ENCODE peak calls at places on chromosomes 2 and 18, in six cellular contexts. R, A, Y, G, I and T are unnamed samples. For H3K4me1, the result is how much of the 10 kb centered on the place peaks cover.

GRCh38 chr2:83565231-83566025 is 893.7 kb downstream of the SUCLG1 start:
- DNase-seq in Y (no peak), G (no peak), A (no peak), I (no peak), R (no peak), T (no peak)

GRCh38 chr18:32896781-32897547 is 124.1 kb upstream of the KLHL14 start:
- DNase-seq in G (no peak), I (no peak), A (no peak), Y (no peak), R (no peak), T (peak)

GRCh38 chr18:77648415-77648814 is 398.8 kb downstream of the GALR1 start:
- DNase-seq in R (no peak), I (no peak), Y (no peak), G (no peak), A (no peak), T (no peak)

GRCh38 chr2:10243926-10244270 is 58.8 kb upstream of the HPCAL1 start:
- DNase-seq in Y (no peak), I (no peak), R (no peak), G (no peak), A (no peak), T (no peak)

GRCh38 chr2:133788391-133788790 is 220.1 kb upstream of the NCKAP5 start:
- DNase-seq in R (no peak), G (no peak), A (no peak), Y (no peak), I (no peak), T (peak)

GRCh38 chr18:54109131-54109683 is 115.3 kb downstream of the MBD2 start:
- DNase-seq in A (no peak), I (no peak), G (no peak), Y (no peak), R (no peak), T (no peak)

GRCh38 chr2:232777278-232777677 is 913 bp upstream of the KCNJ13 start:
- DNase-seq in G (no peak), I (no peak), A (no peak), Y (no peak), R (no peak), T (no peak)

GRCh38 chr2:46859482-46859881 is 56.1 kb downstream of the MCFD2 start:
- DNase-seq in A (no peak), Y (no peak), I (no peak), R (no peak), G (no peak), T (no peak)

GRCh38 chr2:71048096-71048495 is 20.4 kb upstream of the NAGK start:
- DNase-seq in R (no peak), G (no peak), I (no peak), Y (no peak), A (no peak), T (no peak)

GRCh38 chr2:44939074-44940052 is 2.1 kb upstream of the SIX3 start:
- DNase-seq in A (no peak), G (no peak), Y (no peak), R (no peak), I (no peak), T (no peak)

GRCh38 chr2:203498161-203498560 is 36.9 kb downstream of the RAPH1 start:
- DNase-seq in Y (no peak), A (peak), I (no peak), R (peak), G (no peak), T (peak)

GRCh38 chr2:101119431-101119830 is 31.8 kb downstream of the TBC1D8 start:
- DNase-seq in Y (no peak), G (no peak), I (peak), R (no peak), A (no peak), T (no peak)

DNA sequence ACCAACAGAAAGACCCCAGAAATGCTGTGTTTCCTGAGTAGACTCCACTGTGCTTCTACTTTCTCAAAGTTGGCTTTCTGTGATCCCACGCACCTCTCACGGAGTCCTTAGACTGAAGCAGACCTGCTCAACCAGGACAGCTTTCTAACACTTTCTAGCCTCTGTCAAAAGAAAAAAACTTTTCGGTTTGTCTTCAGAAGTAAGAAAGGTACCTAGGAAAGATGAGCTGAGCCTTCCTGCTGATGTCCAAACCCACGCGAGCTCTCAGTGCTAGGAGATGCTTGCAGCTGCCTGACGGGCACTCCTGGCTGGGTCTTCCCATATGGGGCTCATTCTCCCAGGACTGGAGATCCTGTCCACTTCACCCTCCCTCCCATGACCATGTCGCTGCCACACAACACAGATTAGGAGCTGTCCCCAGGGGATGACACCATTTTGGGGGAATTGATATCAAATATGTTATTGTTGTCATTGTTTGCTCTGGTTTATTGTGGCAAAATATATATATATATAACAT is 49.2 kb upstream of the DAPL1 start:
- DNase-seq in G (no peak), A (no peak), R (no peak), I (no peak), Y (no peak), T (no peak)
- H3K4me1 ChIP-seq in G (under half), A (under half), R (under half), I (under half), Y (under half), T (under half)

GRCh38 chr2:172285010-172285621 is 142.3 kb upstream of the ITGA6 start:
- DNase-seq in R (no peak), G (no peak), Y (no peak), A (peak), I (no peak), T (peak)
- H3K4me1 ChIP-seq in R (under half), G (under half), Y (under half), A (under half), I (under half), T (under half)

DNA sequence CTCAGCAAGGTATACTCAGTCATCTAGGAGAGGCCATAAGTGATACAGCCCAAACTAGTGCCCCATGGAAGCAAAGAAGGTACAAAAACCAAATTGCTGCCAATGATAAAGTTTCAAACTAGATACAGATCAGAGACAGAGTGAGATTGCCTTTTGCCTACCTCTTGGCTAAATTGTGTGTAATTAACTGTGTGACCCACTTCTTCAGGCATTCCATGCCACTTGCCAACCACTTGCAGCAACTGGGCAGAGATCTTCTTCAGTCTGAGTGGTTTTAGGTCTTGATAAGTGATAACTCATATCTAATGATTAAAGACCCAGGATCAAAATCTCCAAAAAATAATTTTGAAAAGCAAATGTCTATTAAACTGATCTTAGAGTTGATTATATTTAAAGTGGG is 21.1 kb upstream of the NABP1 start:
- DNase-seq in I (no peak), Y (no peak), A (no peak), G (no peak), R (no peak), T (no peak)
- H3K4me1 ChIP-seq in I (under half), Y (under half), A (under half), G (under half), R (under half), T (under half)

DNA sequence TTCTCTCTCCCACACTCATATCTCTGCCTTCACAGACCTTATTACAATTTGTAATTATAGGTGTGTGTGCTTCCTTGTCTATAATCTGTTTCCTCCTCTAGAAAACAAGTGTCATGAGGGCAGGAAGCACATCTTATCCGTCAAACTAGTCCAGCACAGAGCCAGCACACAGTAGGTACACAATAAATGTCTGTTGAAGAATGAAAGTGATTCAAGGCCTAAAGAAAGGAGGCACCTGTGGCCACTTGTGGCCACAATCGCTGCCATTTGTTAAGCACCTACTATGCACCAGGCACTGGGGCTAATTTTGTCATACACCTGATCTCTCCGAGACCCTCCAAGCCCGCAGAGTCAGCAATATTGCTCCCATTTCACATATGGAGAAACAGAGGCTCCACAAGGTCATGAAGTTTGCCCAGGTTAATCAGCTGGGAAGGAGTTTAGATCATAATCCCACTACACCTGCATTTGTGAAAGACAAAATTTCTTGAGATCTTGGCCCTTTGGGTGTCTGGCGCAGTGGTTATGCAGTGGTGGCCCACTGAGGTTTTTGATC is 78.4 kb downstream of the TNS1 start:
- DNase-seq in I (no peak), G (no peak), A (no peak), Y (no peak), R (no peak), T (no peak)
- H3K4me1 ChIP-seq in I (half or more), G (under half), A (half or more), Y (under half), R (under half), T (half or more)

GRCh38 chr2:17388790-17389189 is 129.4 kb downstream of the RAD51AP2 start:
- DNase-seq in R (no peak), A (no peak), I (no peak), G (no peak), Y (no peak), T (peak)
- H3K4me1 ChIP-seq in R (under half), A (under half), I (under half), G (under half), Y (under half), T (under half)

GRCh38 chr2:173941567-173941966 is 23.6 kb downstream of the SP3 start:
- DNase-seq in G (no peak), I (no peak), A (no peak), R (no peak), Y (no peak), T (no peak)
- H3K4me1 ChIP-seq in G (half or more), I (under half), A (under half), R (half or more), Y (under half), T (under half)

GRCh38 chr2:12738112-12738485 is 21.4 kb downstream of the TRIB2 start:
- DNase-seq in R (no peak), Y (no peak), G (no peak), I (no peak), A (no peak), T (peak)

GRCh38 chr2:12739721-12740254 is 23.1 kb downstream of the TRIB2 start:
- DNase-seq in I (no peak), R (no peak), G (no peak), Y (no peak), A (no peak), T (no peak)

GRCh38 chr2:12733846-12734245 is 17.1 kb downstream of the TRIB2 start:
- DNase-seq in G (no peak), Y (no peak), I (no peak), R (no peak), A (no peak), T (no peak)

GRCh38 chr2:12734914-12735654 is 18.3 kb downstream of the TRIB2 start:
- DNase-seq in G (no peak), Y (no peak), R (no peak), A (no peak), I (peak), T (no peak)

DNA sequence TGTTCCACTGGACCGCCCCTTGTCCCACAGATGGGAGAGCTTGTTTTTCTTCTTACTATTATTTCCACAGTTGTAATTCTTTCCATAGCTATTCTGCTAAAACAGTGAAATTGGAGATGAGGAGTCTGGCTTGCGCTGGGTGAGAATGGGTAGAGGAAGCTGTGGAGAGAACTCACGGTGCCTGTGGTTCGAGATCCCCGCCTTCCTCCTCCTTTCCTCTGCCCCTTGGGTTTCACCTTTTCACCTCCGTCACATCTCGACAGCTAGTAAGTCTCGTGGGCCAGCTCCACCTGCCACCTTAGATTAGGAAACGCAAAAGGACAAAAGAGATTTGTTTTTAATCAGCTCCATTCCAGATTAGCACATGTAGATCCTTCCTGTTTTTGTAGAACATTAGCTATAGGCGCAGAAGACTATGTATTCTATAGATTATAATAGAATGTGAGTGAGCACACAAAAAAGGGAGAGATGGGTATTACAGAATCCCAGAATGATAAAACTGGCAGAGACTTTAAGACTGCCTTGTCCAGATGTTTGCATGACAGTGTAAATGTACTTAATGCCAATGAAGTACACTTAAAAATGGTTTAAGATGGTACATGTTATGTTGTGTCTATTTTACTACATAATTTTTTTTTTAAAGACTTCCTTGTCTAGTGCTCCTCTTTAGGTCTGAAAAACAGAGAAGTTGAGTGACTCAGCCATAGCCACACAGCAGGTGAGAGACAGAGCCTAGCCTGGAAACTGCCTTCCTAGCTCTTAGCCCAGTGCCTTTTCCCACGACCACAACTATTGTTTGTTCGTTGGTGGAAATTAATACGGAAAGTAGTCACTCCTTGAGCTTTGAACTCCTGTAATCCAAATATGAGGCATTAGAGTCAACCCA is 20.7 kb downstream of the TRIB2 start:
- DNase-seq in R (no peak), Y (no peak), A (no peak), I (no peak), G (no peak), T (no peak)
- H3K4me1 ChIP-seq in R (under half), Y (under half), A (under half), I (under half), G (under half), T (under half)

DNA sequence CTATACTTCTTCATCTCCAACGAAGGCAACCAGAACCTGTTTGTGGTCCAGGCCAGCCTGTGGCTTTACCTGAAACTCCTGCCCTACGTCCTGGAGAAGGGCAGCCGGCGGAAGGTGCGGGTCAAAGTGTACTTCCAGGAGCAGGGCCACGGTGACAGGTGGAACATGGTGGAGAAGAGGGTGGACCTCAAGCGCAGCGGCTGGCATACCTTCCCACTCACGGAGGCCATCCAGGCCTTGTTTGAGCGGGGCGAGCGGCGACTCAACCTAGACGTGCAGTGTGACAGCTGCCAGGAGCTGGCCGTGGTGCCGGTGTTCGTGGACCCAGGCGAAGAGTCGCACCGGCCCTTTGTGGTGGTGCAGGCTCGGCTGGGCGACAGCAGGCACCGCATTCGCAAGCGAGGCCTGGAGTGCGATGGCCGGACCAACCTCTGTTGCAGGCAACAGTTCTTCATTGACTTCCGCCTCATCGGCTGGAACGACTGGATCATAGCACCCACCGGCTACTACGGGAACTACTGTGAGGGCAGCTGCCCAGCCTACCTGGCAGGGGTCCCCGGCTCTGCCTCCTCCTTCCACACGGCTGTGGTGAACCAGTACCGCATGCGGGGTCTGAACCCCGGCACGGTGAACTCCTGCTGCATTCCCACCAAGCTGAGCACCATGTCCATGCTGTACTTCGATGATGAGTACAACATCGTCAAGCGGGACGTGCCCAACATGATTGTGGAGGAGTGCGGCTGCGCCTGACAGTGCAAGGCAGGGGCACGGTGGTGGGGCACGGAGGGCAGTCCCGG is 3.4 kb downstream of the INHBB start:
- DNase-seq in G (no peak), A (no peak), Y (no peak), R (no peak), I (no peak), T (no peak)
- H3K4me1 ChIP-seq in G (under half), A (under half), Y (under half), R (under half), I (under half), T (under half)